ENCODE peak calls at places on chromosomes 4 and X, in six cellular contexts. S is suprapubic skin, Y is GM23338, P is H9, D is breast epithelium, M is HCT116. K is an unnamed sample.

GRCh38 chr4:183863155-183863825 is 41.8 kb upstream of the STOX2 start:
- DNase-seq in Y (no peak), S (no peak), D (no peak), P (no peak), M (no peak), K (peak; percentile 50)

GRCh38 chr4:15420642-15421041 is 7.2 kb upstream of the C1QTNF7 start:
- DNase-seq in Y (peak; percentile 22), P (no peak), S (no peak), D (no peak), M (no peak), K (no peak)

GRCh38 chr4:107718351-107718965 is 1.6 kb downstream of the PAPSS1 start:
- DNase-seq in Y (no peak), S (no peak), D (no peak), P (no peak), M (no peak), K (no peak)

GRCh38 chr4:124936427-124936826 is 223.9 kb upstream of the ANKRD50 start:
- DNase-seq in P (no peak), M (no peak), S (peak; percentile 68), Y (no peak), D (no peak), K (peak; percentile 75)

GRCh38 chr4:92234393-92235176 is 69.2 kb upstream of the GRID2 start:
- DNase-seq in Y (no peak), P (no peak), D (no peak), M (peak; percentile 7), S (no peak), K (no peak)

GRCh38 chr4:137106733-137107132 is 425.6 kb downstream of the PCDH18 start:
- DNase-seq in D (no peak), Y (no peak), S (no peak), P (no peak), M (no peak), K (no peak)

GRCh38 chr4:83108101-83108861 is 6.2 kb downstream of the PLAC8 start:
- DNase-seq in S (no peak), M (no peak), D (no peak), P (no peak), Y (peak; percentile 51), K (no peak)

GRCh38 chr4:5992171-5993062 is 25.8 kb downstream of the C4orf50 start:
- DNase-seq in S (peak; percentile 40), M (no peak), P (peak; percentile 20), D (no peak), Y (no peak), K (no peak)

GRCh38 chrX:85851418-85851817 is 195.9 kb downstream of the CHM start:
- DNase-seq in M (peak; percentile 8), Y (peak; percentile 37), S (no peak), D (no peak), P (peak; percentile 41), K (no peak)

GRCh38 chrX:46446727-46447378 is 98.4 kb downstream of the ZNF674 start:
- DNase-seq in S (peak; percentile 88), M (peak; percentile 37), D (peak; percentile 65), Y (peak; percentile 88), P (peak; percentile 86), K (peak; percentile 96)

GRCh38 chrX:16466640-16467432 is 183.1 kb upstream of the S100G start:
- DNase-seq in M (no peak), S (no peak), Y (no peak), D (no peak), P (no peak), K (no peak)

DNA sequence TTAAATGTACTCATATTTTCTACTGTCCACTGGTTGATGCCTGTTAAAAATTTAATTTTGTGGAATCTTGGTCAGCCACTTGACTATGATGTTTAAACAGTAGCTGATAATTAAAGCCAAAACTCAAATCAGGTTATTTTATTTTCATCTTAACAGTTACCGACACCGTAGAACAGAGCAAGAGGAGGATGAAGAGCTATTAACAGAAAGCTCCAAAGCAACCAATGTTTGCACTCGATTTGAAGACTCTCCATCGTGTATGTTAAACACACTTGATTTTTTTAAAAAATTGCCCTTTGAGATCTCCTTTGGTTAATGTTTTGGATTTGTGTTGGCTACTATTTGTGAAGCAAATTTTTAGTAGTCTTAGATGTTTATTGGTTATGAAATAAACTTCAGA is 10.7 kb downstream of the SMARCA5 start:
- DNase-seq in Y (no peak), S (no peak), P (no peak), M (no peak), D (no peak), K (no peak)
- H3K4me1 ChIP-seq in Y (no peaks in the 10 kb centered on the region), S (peaks cover 4% of the 10 kb centered on the region), P (no peaks in the 10 kb centered on the region), M (no peaks in the 10 kb centered on the region), D (no peaks in the 10 kb centered on the region), K (peaks cover 28% of the 10 kb centered on the region)

DNA sequence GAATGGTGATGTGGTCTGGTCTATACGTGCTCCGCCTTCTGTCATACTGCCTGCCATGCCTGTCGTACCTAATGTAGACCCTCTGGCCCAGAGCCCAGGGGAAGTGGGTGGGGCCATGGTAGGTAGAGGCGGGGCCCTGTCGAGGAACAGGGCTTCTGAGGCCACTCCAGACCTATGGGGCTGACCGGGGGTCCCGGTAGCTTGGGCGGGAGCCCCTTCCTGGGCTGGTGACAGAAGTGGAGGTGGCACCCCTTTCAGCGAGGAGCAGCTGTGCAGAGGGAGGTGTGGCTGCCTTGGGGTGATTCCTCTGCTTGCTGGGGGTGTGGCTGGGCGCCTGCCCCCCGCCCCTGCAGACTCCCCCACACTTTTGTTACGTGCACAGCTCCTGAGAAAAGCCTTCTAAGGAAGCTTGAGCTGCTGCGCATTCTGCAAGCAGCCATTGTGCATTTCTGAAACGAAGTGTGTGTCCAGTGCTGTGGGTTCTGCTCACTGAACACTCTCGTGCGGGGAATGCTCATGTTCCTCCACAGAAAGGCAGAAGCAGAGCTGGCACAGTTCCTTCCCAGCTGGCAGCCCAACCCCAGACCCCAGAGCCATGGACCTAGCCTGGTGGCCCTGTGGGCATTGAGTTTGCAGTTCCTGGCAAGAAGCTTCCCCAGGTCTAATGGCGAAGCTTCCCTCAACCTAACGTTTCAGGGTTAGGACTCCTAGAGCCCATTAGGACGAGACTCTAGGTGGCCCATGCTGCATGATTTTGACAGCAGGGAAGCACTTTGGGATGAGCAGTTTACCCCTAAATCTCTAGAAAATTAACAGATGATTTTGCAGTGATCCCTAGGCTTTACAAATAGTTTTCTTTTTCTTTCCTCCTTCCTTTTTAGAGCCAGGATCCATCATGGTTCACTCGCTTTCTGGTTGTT is 72.7 kb upstream of the HGFAC start:
- DNase-seq in D (no peak), M (no peak), Y (no peak), S (no peak), P (no peak), K (no peak)
- H3K4me1 ChIP-seq in D (peaks cover 15% of the 10 kb centered on the region), M (no peaks in the 10 kb centered on the region), Y (peaks cover 27% of the 10 kb centered on the region), S (peaks cover 34% of the 10 kb centered on the region), P (peaks cover 8% of the 10 kb centered on the region), K (peaks cover 45% of the 10 kb centered on the region)

GRCh38 chrX:108310511-108310910 is 127.7 kb downstream of the COL4A6 start:
- DNase-seq in M (no peak), Y (no peak), S (no peak), P (no peak), D (no peak), K (no peak)

GRCh38 chrX:108307408-108308085 is 130.7 kb downstream of the COL4A6 start:
- DNase-seq in Y (no peak), D (no peak), P (no peak), S (no peak), M (no peak), K (no peak)

GRCh38 chrX:108306086-108306485 is 132.1 kb downstream of the COL4A6 start:
- DNase-seq in D (no peak), Y (no peak), P (no peak), M (no peak), S (no peak), K (no peak)

GRCh38 chrX:108312011-108312410 is 126.2 kb downstream of the COL4A6 start:
- DNase-seq in D (no peak), P (no peak), M (no peak), Y (no peak), S (no peak), K (no peak)

DNA sequence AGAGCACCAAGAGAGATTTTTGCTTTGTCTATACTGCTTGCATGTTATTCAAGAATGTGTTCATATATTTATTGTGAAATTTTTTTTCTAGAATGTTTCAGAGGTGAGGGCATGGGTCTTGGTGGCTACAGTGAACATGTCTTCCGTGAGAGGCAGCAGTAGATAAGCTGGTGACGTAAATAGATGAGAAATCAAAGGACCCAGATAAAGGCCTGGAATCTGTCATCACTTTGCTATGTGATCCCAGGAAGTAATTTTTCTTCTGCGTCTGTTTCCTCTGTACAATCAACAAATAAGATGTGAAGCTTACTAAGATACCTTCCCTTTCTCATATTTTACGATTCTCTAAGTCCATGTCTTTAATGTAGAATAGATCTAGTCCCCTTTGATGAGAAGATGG is 129.1 kb downstream of the COL4A6 start:
- DNase-seq in S (no peak), M (peak; percentile 35), Y (no peak), D (no peak), P (no peak), K (no peak)
- H3K4me1 ChIP-seq in S (peaks cover 2% of the 10 kb centered on the region), M (peaks cover 14% of the 10 kb centered on the region), Y (no peaks in the 10 kb centered on the region), D (no peaks in the 10 kb centered on the region), P (no peaks in the 10 kb centered on the region), K (no peaks in the 10 kb centered on the region)

DNA sequence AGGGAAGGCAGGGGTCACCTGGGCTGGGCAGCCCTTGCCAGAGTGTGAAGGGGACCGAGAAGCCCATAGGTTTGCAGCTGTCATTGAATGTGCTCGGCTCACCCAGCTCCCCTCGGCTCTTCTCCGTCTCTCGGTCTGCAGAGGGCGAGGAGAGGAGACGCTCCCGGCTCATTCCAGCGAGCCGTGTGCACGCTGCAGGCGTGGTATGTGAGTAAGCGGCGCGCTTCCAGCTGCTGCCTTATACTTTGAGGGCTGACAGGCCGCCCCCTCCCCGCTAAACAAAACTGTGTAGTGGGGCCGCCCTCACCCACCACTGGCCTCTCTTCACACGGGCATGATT is 23.0 kb upstream of the BCORL1 start:
- DNase-seq in M (no peak), D (no peak), S (no peak), Y (peak; percentile 40), P (no peak), K (no peak)
- H3K4me1 ChIP-seq in M (peaks cover 9% of the 10 kb centered on the region), D (no peaks in the 10 kb centered on the region), S (peaks cover 10% of the 10 kb centered on the region), Y (peaks cover 3% of the 10 kb centered on the region), P (no peaks in the 10 kb centered on the region), K (no peaks in the 10 kb centered on the region)

GRCh38 chr4:76212301-76212700 is 1.3 kb downstream of the SCARB2 start:
- DNase-seq in D (no peak), P (no peak), S (no peak), Y (no peak), M (no peak), K (no peak)
- H3K4me1 ChIP-seq in D (peaks cover 40% of the 10 kb centered on the region), P (peaks cover 4% of the 10 kb centered on the region), S (peaks cover 83% of the 10 kb centered on the region), Y (peaks cover 31% of the 10 kb centered on the region), M (peaks cover 18% of the 10 kb centered on the region), K (peaks cover 73% of the 10 kb centered on the region)